ENCODE peak calls at places on chromosome X, in ten cellular contexts. O is NCI-H1105 treated with DMSO at 0.1 percent for 48 hours, B is astrocyte of the spinal cord, F is glutamatergic neuron, C is NCI-H1048, G is 8988T, M is NCI-H526 treated with DMSO at 0.1 percent for 48 hours, Z is smooth muscle cell of the brain vasculature, R is fibroblast of pulmonary artery, N is tibial nerve. Y is an unnamed sample.
A peak's percentile ranks its signal among the peaks of the same experiment; 100 is the strongest.

GRCh38 chrX:30971761-30972603 is 82.9 kb upstream of the TAB3 start:
- DNase-seq in C (no peak), M (peak; percentile 36), F (no peak), B (peak; percentile 51), N (no peak), R (peak; percentile 55), G (peak; percentile 21), Z (peak; percentile 1), O (peak; percentile 30), Y (peak; percentile 54)

GRCh38 chrX:105471597-105471996 is 251.1 kb upstream of the TEX13A start:
- DNase-seq in N (no peak), B (no peak), O (no peak), M (no peak), R (no peak), Z (no peak), F (no peak), G (no peak), C (no peak), Y (no peak)

GRCh38 chrX:129808829-129809745 is 29.3 kb downstream of the SASH3 start:
- DNase-seq in B (peak; percentile 8), C (no peak), R (peak; percentile 30), F (no peak), G (no peak), M (no peak), O (no peak), Z (no peak), N (no peak), Y (no peak)

GRCh38 chrX:15399901-15400500 is 15.8 kb upstream of the VEGFD start:
- DNase-seq in O (no peak), R (no peak), M (no peak), F (no peak), Z (no peak), C (no peak), B (no peak), G (no peak), N (no peak), Y (no peak)

GRCh38 chrX:132214518-132214917 is 4.7 kb downstream of the RAP2C start:
- DNase-seq in C (no peak), N (no peak), O (no peak), R (no peak), F (no peak), Z (no peak), B (no peak), M (no peak), G (no peak), Y (no peak)

GRCh38 chrX:37785569-37785968 is 5.7 kb downstream of the CYBB start:
- DNase-seq in M (no peak), O (no peak), B (peak; percentile 3), Z (no peak), R (no peak), C (no peak), G (no peak), F (no peak), N (no peak), Y (no peak)

GRCh38 chrX:22090181-22090580 is 58.1 kb downstream of the PHEX start:
- DNase-seq in M (no peak), N (no peak), R (peak; percentile 68), C (no peak), Z (peak; percentile 12), B (peak; percentile 66), O (no peak), F (no peak), G (no peak), Y (no peak)

GRCh38 chrX:132219343-132219768 is at the start of gene RAP2C:
- DNase-seq in F (peak; percentile 74), B (peak; percentile 53), C (no peak), Z (no peak), R (peak; percentile 68), N (peak; percentile 80), O (peak; percentile 44), G (peak; percentile 76), M (peak; percentile 59), Y (peak; percentile 76)

GRCh38 chrX:7164174-7164573 is 16.2 kb upstream of the PUDP start:
- DNase-seq in B (no peak), Z (no peak), G (no peak), O (no peak), F (no peak), N (no peak), R (no peak), C (no peak), M (no peak), Y (no peak)

GRCh38 chrX:47611926-47612325 is 7.7 kb downstream of the SYN1 start:
- DNase-seq in F (no peak), N (no peak), Z (no peak), C (no peak), O (no peak), G (no peak), M (no peak), B (no peak), R (no peak), Y (no peak)

GRCh38 chrX:52420824-52421443 is 52.1 kb downstream of the XAGE2 start:
- DNase-seq in F (no peak), M (no peak), C (no peak), B (no peak), R (peak; percentile 50), N (no peak), O (no peak), G (no peak), Z (no peak), Y (no peak)

GRCh38 chrX:139304471-139304870 is 226.1 kb upstream of the F9 start:
- DNase-seq in B (peak; percentile 3), C (no peak), F (no peak), O (no peak), R (no peak), G (no peak), N (no peak), Z (no peak), M (no peak), Y (no peak)

GRCh38 chrX:1244164-1245076 is 24.2 kb upstream of the CSF2RA start:
- DNase-seq in G (peak; percentile 45), M (no peak), F (peak; percentile 67), R (no peak), O (no peak), C (no peak), B (no peak), N (no peak), Z (no peak), Y (peak; percentile 57)

GRCh38 chrX:34716322-34716721 is 59.2 kb upstream of the TMEM47 start:
- DNase-seq in B (no peak), N (no peak), M (no peak), C (no peak), Z (no peak), G (no peak), R (peak; percentile 2), O (no peak), F (no peak), Y (no peak)

GRCh38 chrX:132412208-132412607 is 76.6 kb downstream of the MBNL3 start:
- DNase-seq in N (no peak), G (no peak), F (no peak), B (peak; percentile 39), Z (no peak), M (no peak), R (no peak), C (no peak), O (no peak), Y (no peak)

GRCh38 chrX:69896046-69896445 is 153.7 kb downstream of the AWAT2 start:
- DNase-seq in Z (no peak), B (no peak), M (no peak), G (no peak), R (no peak), O (no peak), F (no peak), N (no peak), C (no peak), Y (no peak)

GRCh38 chrX:87664381-87664780 is 146.8 kb downstream of the KLHL4 start:
- DNase-seq in R (peak; percentile 68), G (no peak), M (no peak), N (no peak), C (peak; percentile 7), Z (peak; percentile 18), F (no peak), B (peak; percentile 39), O (peak; percentile 25), Y (peak; percentile 0)

GRCh38 chrX:46837543-46838481 is 969 bp downstream of the RP2 start:
- DNase-seq in N (no peak), Z (no peak), C (no peak), O (peak; percentile 6), R (no peak), B (peak; percentile 40), F (no peak), G (no peak), M (peak; percentile 28), Y (peak; percentile 26)

GRCh38 chrX:20595928-20596550 is 329.3 kb upstream of the RPS6KA3 start:
- DNase-seq in F (no peak), R (peak; percentile 60), N (no peak), C (no peak), O (no peak), M (no peak), Z (no peak), G (no peak), B (no peak), Y (no peak)

GRCh38 chrX:48538641-48539344 is 721 bp upstream of the TBC1D25 start:
- DNase-seq in R (no peak), B (no peak), F (no peak), O (no peak), Z (no peak), G (no peak), N (no peak), M (no peak), C (no peak), Y (no peak)

GRCh38 chrX:24464498-24464835 is 619 bp upstream of the PDK3 start:
- DNase-seq in B (no peak), Z (no peak), C (no peak), N (peak; percentile 6), G (no peak), O (no peak), M (no peak), R (no peak), F (no peak), Y (no peak)

GRCh38 chrX:43970528-43970927 is 2.7 kb downstream of the NDP start:
- DNase-seq in G (no peak), R (no peak), B (no peak), M (no peak), N (no peak), Z (no peak), C (no peak), O (no peak), F (no peak), Y (no peak)

GRCh38 chrX:105114554-105115130 is 105.9 kb downstream of the TEX13A start:
- DNase-seq in B (no peak), N (no peak), C (no peak), G (no peak), R (no peak), F (no peak), O (no peak), Z (no peak), M (no peak), Y (no peak)

GRCh38 chrX:51894697-51895336 is 1.4 kb downstream of the MAGED1 start:
- DNase-seq in B (peak; percentile 31), Z (no peak), F (peak; percentile 49), N (peak; percentile 7), O (peak; percentile 43), M (no peak), R (peak; percentile 29), C (no peak), G (no peak), Y (no peak)

GRCh38 chrX:55187281-55187680 is 32.9 kb upstream of the PAGE5 start:
- DNase-seq in F (no peak), R (no peak), O (no peak), G (no peak), M (no peak), Z (no peak), N (no peak), C (no peak), B (no peak), Y (no peak)

GRCh38 chrX:97234471-97235097 is 350.9 kb downstream of the RPA4 start:
- DNase-seq in B (no peak), Z (no peak), G (no peak), C (no peak), R (no peak), M (no peak), O (no peak), N (no peak), F (no peak), Y (no peak)

GRCh38 chrX:103554687-103555417 is 30.5 kb upstream of the TCEAL4 start:
- DNase-seq in G (no peak), B (peak; percentile 68), N (peak; percentile 40), O (peak; percentile 79), F (peak; percentile 70), R (no peak), M (peak; percentile 13), C (no peak), Z (no peak), Y (peak; percentile 78)

GRCh38 chrX:63361494-63361893 is 10.4 kb upstream of the SPIN4 start:
- DNase-seq in C (no peak), Z (no peak), G (no peak), B (no peak), F (no peak), O (no peak), N (no peak), R (no peak), M (no peak), Y (no peak)

Y was measured in OCI-LY7.